ENCODE peak calls at places on chromosomes 13 and 19, in seven cellular contexts. E, K, V, S, M, R and Y are unnamed samples. For H3K27me3, the result is how much of the 10 kb centered on the place peaks cover.

GRCh38 chr13:112958127-112958989 is 10.7 kb upstream of the MCF2L start:
- DNase-seq in S (no peak), V (peak), M (no peak), K (no peak), R (no peak), E (no peak), Y (no peak)

GRCh38 chr13:40472427-40473220 is 193.8 kb downstream of the FOXO1 start:
- DNase-seq in M (no peak), R (no peak), V (no peak), K (no peak), S (no peak), E (no peak), Y (no peak)

GRCh38 chr19:50001775-50002174 is 23.4 kb downstream of the VRK3 start:
- DNase-seq in E (no peak), V (no peak), K (no peak), S (no peak), R (no peak), M (no peak), Y (no peak)

GRCh38 chr19:13835791-13836723 is 40.8 kb downstream of the ZSWIM4 start:
- DNase-seq in K (peak), S (no peak), M (no peak), E (no peak), V (no peak), R (peak), Y (no peak)

GRCh38 chr13:101127741-101128353 is 288.5 kb downstream of the NALCN start:
- DNase-seq in E (peak), M (no peak), S (no peak), V (no peak), K (no peak), R (no peak), Y (no peak)

GRCh38 chr13:59043016-59043415 is 1120.7 kb downstream of the DIAPH3 start:
- DNase-seq in E (no peak), S (no peak), R (no peak), V (no peak), K (no peak), M (no peak), Y (no peak)

GRCh38 chr13:97460004-97460756 is 26.2 kb downstream of the RAP2A start:
- DNase-seq in V (no peak), R (no peak), S (no peak), E (peak), M (no peak), K (no peak), Y (no peak)

GRCh38 chr13:73421310-73421912 is 362.6 kb downstream of the KLF5 start:
- DNase-seq in E (peak), K (no peak), S (no peak), M (no peak), R (no peak), V (no peak), Y (peak)

GRCh38 chr19:38644719-38645118 is 2.7 kb upstream of the ACTN4 start:
- DNase-seq in S (no peak), V (no peak), K (no peak), E (no peak), M (no peak), R (no peak), Y (no peak)

GRCh38 chr13:19252381-19252780 is 70.8 kb upstream of the TUBA3C start:
- DNase-seq in V (no peak), S (no peak), K (no peak), E (no peak), M (no peak), R (no peak), Y (no peak)

GRCh38 chr19:3039641-3040077 is 10.6 kb upstream of the TLE2 start:
- DNase-seq in S (no peak), E (no peak), M (no peak), V (no peak), K (peak), R (no peak), Y (no peak)

GRCh38 chr13:44188257-44188656 is 185.4 kb upstream of the SERP2 start:
- DNase-seq in E (peak), M (no peak), S (no peak), K (no peak), V (no peak), R (no peak), Y (peak)

GRCh38 chr13:41029629-41030028 is 10.5 kb upstream of the ELF1 start:
- DNase-seq in S (no peak), R (no peak), M (no peak), K (no peak), V (no peak), E (no peak), Y (no peak)

GRCh38 chr19:42010245-42011126 is 16.5 kb upstream of the ATP1A3 start:
- DNase-seq in S (no peak), M (no peak), R (no peak), V (no peak), E (no peak), K (no peak), Y (no peak)

GRCh38 chr19:17490411-17490810 is 20.1 kb downstream of the SLC27A1 start:
- DNase-seq in E (no peak), V (no peak), M (no peak), R (no peak), S (no peak), K (no peak), Y (no peak)

GRCh38 chr19:38006361-38007045 is 99.5 kb downstream of the SIPA1L3 start:
- DNase-seq in M (no peak), V (no peak), E (no peak), K (no peak), R (no peak), S (no peak), Y (no peak)

GRCh38 chr19:48614436-48615144 is at the start of gene FAM83E:
- DNase-seq in S (no peak), M (no peak), R (peak), V (no peak), E (no peak), K (peak), Y (no peak)

GRCh38 chr13:36323951-36324566 is 22.1 kb downstream of the SPART start:
- DNase-seq in V (no peak), S (no peak), E (peak), K (no peak), M (no peak), R (no peak), Y (no peak)

GRCh38 chr19:47444388-47444821 is 25.1 kb upstream of the MEIS3 start:
- DNase-seq in V (no peak), E (no peak), R (no peak), S (no peak), K (no peak), M (no peak), Y (no peak)

GRCh38 chr19:17107546-17108452 is 32.2 kb downstream of the MYO9B start:
- DNase-seq in V (peak), R (peak), E (peak), K (peak), S (no peak), M (peak), Y (peak)

GRCh38 chr13:42906257-42906656 is 85.8 kb downstream of the EPSTI1 start:
- DNase-seq in M (no peak), E (no peak), V (no peak), S (no peak), K (no peak), R (no peak), Y (no peak)

GRCh38 chr13:50162001-50162400 is 146.8 kb downstream of the KCNRG start:
- DNase-seq in M (no peak), E (no peak), V (no peak), S (no peak), K (no peak), R (no peak), Y (peak)

GRCh38 chr19:7018828-7019227 is 2.4 kb downstream of the MBD3L2B start:
- DNase-seq in E (no peak), R (no peak), S (no peak), V (no peak), K (no peak), M (no peak), Y (no peak)

GRCh38 chr13:86881390-86881789 is 789.8 kb upstream of the SLITRK5 start:
- DNase-seq in E (no peak), K (no peak), S (no peak), R (no peak), V (no peak), M (no peak), Y (no peak)

GRCh38 chr13:46168341-46168740 is 13.6 kb downstream of the LCP1 start:
- DNase-seq in V (no peak), R (no peak), S (peak), M (no peak), K (peak), E (no peak), Y (peak)

GRCh38 chr19:13729859-13730258 is 34.5 kb upstream of the MRI1 start:
- DNase-seq in M (no peak), K (no peak), R (no peak), S (no peak), E (peak), V (no peak), Y (no peak)

GRCh38 chr19:4454952-4455738 is 2.4 kb downstream of the UBXN6 start:
- DNase-seq in E (peak), K (no peak), S (no peak), V (no peak), M (no peak), R (no peak), Y (no peak)

GRCh38 chr13:45511310-45512147 is 46.8 kb downstream of the COG3 start:
- DNase-seq in V (no peak), M (no peak), E (peak), R (no peak), K (no peak), S (no peak), Y (peak)

GRCh38 chr13:45108716-45109706 is 11.3 kb upstream of the GTF2F2 start:
- DNase-seq in E (peak), R (no peak), M (no peak), S (no peak), K (no peak), V (no peak), Y (peak)

GRCh38 chr13:32674503-32674902 is 88.3 kb downstream of the PDS5B start:
- DNase-seq in E (no peak), V (no peak), K (no peak), R (no peak), M (no peak), S (no peak), Y (no peak)

GRCh38 chr13:47903836-47904235 is 97.2 kb downstream of the SUCLA2 start:
- DNase-seq in M (no peak), V (no peak), S (no peak), K (no peak), E (peak), R (no peak), Y (no peak)

GRCh38 chr19:30084390-30084819 is 142.4 kb downstream of the URI1 start:
- DNase-seq in E (no peak), M (no peak), S (no peak), R (no peak), V (no peak), K (peak), Y (no peak)

GRCh38 chr19:42201489-42202289 is 15.8 kb downstream of the DEDD2 start:
- DNase-seq in K (peak), M (no peak), V (no peak), S (peak), E (no peak), R (peak), Y (no peak)

GRCh38 chr13:46641274-46642081 is 88.5 kb downstream of the LRCH1 start:
- DNase-seq in M (no peak), K (no peak), E (peak), S (no peak), R (no peak), V (no peak), Y (no peak)

DNA sequence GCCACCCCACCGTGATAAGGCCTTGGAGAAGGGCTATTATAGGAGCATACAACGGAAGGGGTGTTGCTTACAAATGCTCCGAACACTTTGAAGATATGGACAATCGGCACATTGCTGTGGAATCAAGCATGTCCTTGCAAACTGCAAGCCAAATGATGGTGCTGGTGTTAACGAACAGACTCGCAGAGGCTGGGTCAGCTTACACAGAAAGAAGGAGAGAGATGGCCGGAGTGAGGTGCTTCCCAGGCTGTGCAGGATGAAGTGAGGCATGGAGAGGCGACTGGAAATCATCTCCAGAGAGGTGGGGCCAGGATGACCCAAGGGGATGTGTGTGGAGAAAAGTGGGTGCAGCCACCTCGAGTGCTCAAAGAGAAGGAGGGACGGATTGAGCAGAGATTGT is 42.2 kb downstream of the HSPH1 start:
- DNase-seq in S (no peak), E (no peak), R (no peak), M (no peak), K (no peak), V (no peak), Y (no peak)
- H3K27me3 ChIP-seq in S (under half), E (half or more), R (under half), M (under half), K (under half), V (under half), Y (under half)

GRCh38 chr19:51772977-51773376 is 12.0 kb downstream of the FPR2 start:
- DNase-seq in K (no peak), E (no peak), S (no peak), V (no peak), R (no peak), M (no peak), Y (no peak)

GRCh38 chr19:51783373-51783772 is 11.6 kb upstream of the FPR3 start:
- DNase-seq in K (no peak), E (no peak), R (no peak), V (no peak), S (no peak), M (no peak), Y (no peak)

GRCh38 chr19:51779703-51780102 is 15.3 kb upstream of the FPR3 start:
- DNase-seq in S (no peak), K (no peak), M (no peak), V (no peak), E (no peak), R (no peak), Y (no peak)

DNA sequence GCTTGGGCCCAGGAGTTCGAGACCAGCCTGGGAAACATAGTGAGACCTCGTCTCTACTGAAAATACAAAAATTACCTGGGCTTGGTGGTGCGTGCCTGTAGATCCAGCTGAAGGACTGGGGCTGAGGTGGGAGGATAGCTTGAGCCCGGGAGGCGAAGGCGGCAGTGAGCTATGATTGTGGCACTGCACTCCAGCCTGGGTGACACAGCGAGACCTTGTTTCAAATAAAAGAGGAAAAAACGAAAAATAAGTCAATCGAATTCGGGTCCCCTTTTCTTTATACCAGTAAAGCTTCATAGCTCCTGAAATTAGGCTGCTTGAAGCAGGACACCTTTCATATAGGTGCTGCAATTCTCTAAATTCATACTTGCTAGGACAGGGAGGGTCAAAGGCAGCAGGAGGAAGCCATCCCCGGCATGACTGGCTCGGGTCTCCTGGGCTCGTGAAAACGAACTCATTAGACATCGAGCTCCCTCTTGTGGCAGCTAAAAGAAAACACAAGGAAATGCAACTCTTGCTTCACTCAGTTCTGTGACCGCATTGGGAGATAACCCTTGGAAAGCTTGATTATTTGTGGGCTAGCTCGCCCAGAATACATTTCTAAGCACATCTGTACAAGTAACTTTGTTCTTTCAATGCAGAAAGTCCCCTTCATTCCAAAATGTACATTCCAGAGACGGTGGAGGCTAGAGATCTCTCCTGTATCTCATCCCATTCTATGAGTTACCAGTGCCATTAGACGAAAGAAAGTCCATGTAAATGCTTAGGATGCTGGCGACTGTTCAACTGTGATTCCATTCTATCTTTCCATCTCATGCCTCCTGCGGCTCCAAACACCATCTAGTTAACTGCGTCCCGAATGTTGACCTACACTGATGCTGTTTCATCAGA is 16.8 kb downstream of the FPR2 start:
- DNase-seq in V (no peak), E (peak), R (peak), S (no peak), M (no peak), K (peak), Y (peak)
- H3K4me3 ChIP-seq in V (no peak), E (no peak), R (no peak), S (no peak), M (no peak), K (no peak), Y (no peak)

GRCh38 chr19:54485846-54486245 is 12.8 kb upstream of the CDC42EP5 start:
- DNase-seq in M (no peak), E (no peak), V (no peak), R (no peak), S (no peak), K (no peak), Y (no peak)
- H3K27me3 ChIP-seq in M (under half), E (under half), V (under half), R (under half), S (under half), K (under half), Y (under half)

DNA sequence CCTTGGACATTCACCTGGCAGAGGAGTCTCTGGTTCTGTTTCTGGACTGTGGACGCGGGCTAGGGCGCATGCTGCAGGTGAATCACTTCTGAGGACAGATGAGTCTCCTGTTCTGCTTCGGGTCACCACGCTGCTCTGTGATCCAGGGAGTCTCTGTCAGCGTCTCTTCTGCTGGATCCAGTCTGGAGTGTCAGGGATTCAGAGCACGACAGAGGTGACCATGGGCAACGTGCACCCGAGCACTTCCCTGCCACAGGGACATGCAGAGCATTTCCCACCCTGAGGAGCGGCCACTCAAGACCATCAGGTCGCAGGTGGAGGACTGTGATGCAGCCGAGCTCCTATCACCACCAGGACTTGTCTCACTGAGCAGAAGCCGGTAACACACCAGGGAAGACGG is 24.4 kb upstream of the LILRA2 start:
- DNase-seq in V (no peak), K (no peak), S (no peak), R (no peak), E (no peak), M (no peak), Y (no peak)
- H3K4me3 ChIP-seq in V (no peak), K (no peak), S (no peak), R (no peak), E (no peak), M (no peak), Y (no peak)